ENCODE peak calls at places on chromosomes 3 and 15, in four cellular contexts. One of them, this sample, is unnamed.

GRCh38 chr3:123488641-123489347 is 39.9 kb upstream of the ADCY5 start:
- DNase-seq in body of pancreas: no peak
- DNase-seq in NCI-H1417 treated with DMSO at 0.1 percent for 48 hours: no peak
- DNase-seq in T-cell: no peak
- DNase-seq in this sample: no peak

GRCh38 chr3:194640829-194641228 is 7.6 kb upstream of the TMEM44 start:
- DNase-seq in body of pancreas: no peak
- DNase-seq in NCI-H1417 treated with DMSO at 0.1 percent for 48 hours: no peak
- DNase-seq in T-cell: peak
- DNase-seq in this sample: no peak

GRCh38 chr3:9503283-9503682 is 50.3 kb downstream of the LHFPL4 start:
- DNase-seq in body of pancreas: peak
- DNase-seq in NCI-H1417 treated with DMSO at 0.1 percent for 48 hours: no peak
- DNase-seq in T-cell: peak
- DNase-seq in this sample: peak

GRCh38 chr15:68880382-68880781 is 49.9 kb upstream of the SPESP1 start:
- DNase-seq in body of pancreas: no peak
- DNase-seq in NCI-H1417 treated with DMSO at 0.1 percent for 48 hours: no peak
- DNase-seq in T-cell: no peak
- DNase-seq in this sample: no peak

GRCh38 chr3:128544190-128544589 is 51.2 kb upstream of the GATA2 start:
- DNase-seq in body of pancreas: no peak
- DNase-seq in NCI-H1417 treated with DMSO at 0.1 percent for 48 hours: no peak
- DNase-seq in T-cell: no peak
- DNase-seq in this sample: no peak

GRCh38 chr3:73216310-73216709 is 154.9 kb downstream of the EBLN2 start:
- DNase-seq in body of pancreas: no peak
- DNase-seq in NCI-H1417 treated with DMSO at 0.1 percent for 48 hours: no peak
- DNase-seq in T-cell: no peak
- DNase-seq in this sample: no peak

GRCh38 chr3:103906304-103906703 is 1460.4 kb upstream of the ALCAM start:
- DNase-seq in body of pancreas: no peak
- DNase-seq in NCI-H1417 treated with DMSO at 0.1 percent for 48 hours: no peak
- DNase-seq in T-cell: no peak
- DNase-seq in this sample: no peak

GRCh38 chr3:117036259-117036799 is 326.8 kb downstream of the TUSC7 start:
- DNase-seq in body of pancreas: no peak
- DNase-seq in NCI-H1417 treated with DMSO at 0.1 percent for 48 hours: no peak
- DNase-seq in T-cell: no peak
- DNase-seq in this sample: no peak

GRCh38 chr3:127013758-127014535 is 31.0 kb downstream of the PLXNA1 start:
- DNase-seq in body of pancreas: no peak
- DNase-seq in NCI-H1417 treated with DMSO at 0.1 percent for 48 hours: no peak
- DNase-seq in T-cell: no peak
- DNase-seq in this sample: no peak

GRCh38 chr3:72274511-72275295 is 489.8 kb upstream of the PROK2 start:
- DNase-seq in body of pancreas: no peak
- DNase-seq in NCI-H1417 treated with DMSO at 0.1 percent for 48 hours: no peak
- DNase-seq in T-cell: peak
- DNase-seq in this sample: peak

GRCh38 chr3:115077501-115078250 is 69.4 kb downstream of the ZBTB20 start:
- DNase-seq in body of pancreas: no peak
- DNase-seq in NCI-H1417 treated with DMSO at 0.1 percent for 48 hours: no peak
- DNase-seq in T-cell: no peak
- DNase-seq in this sample: no peak

GRCh38 chr3:146558811-146559210 is 14.4 kb upstream of the PLSCR1 start:
- DNase-seq in body of pancreas: no peak
- DNase-seq in NCI-H1417 treated with DMSO at 0.1 percent for 48 hours: no peak
- DNase-seq in T-cell: no peak
- DNase-seq in this sample: no peak

GRCh38 chr3:108406661-108407206 is 103.7 kb downstream of the MYH15 start:
- DNase-seq in body of pancreas: no peak
- DNase-seq in NCI-H1417 treated with DMSO at 0.1 percent for 48 hours: peak
- DNase-seq in T-cell: no peak
- DNase-seq in this sample: peak

GRCh38 chr3:47057212-47057671 is 77.8 kb downstream of the NBEAL2 start:
- DNase-seq in body of pancreas: no peak
- DNase-seq in NCI-H1417 treated with DMSO at 0.1 percent for 48 hours: no peak
- DNase-seq in T-cell: peak
- DNase-seq in this sample: peak

GRCh38 chr15:22980189-22981136 is at the start of gene CYFIP1:
- DNase-seq in body of pancreas: peak
- DNase-seq in NCI-H1417 treated with DMSO at 0.1 percent for 48 hours: no peak
- DNase-seq in T-cell: no peak
- DNase-seq in this sample: peak

GRCh38 chr3:50155891-50156290 is 767 bp downstream of the SEMA3F start:
- DNase-seq in body of pancreas: no peak
- DNase-seq in NCI-H1417 treated with DMSO at 0.1 percent for 48 hours: no peak
- DNase-seq in T-cell: no peak
- DNase-seq in this sample: no peak

GRCh38 chr3:129100274-129100673 is 21.3 kb downstream of the RAB43 start:
- DNase-seq in body of pancreas: no peak
- DNase-seq in NCI-H1417 treated with DMSO at 0.1 percent for 48 hours: no peak
- DNase-seq in T-cell: no peak
- DNase-seq in this sample: no peak

GRCh38 chr3:36679384-36680200 is 84.8 kb downstream of the DCLK3 start:
- DNase-seq in body of pancreas: no peak
- DNase-seq in NCI-H1417 treated with DMSO at 0.1 percent for 48 hours: no peak
- DNase-seq in T-cell: no peak
- DNase-seq in this sample: no peak

GRCh38 chr3:194132465-194133358 is 3.2 kb upstream of the HES1 start:
- DNase-seq in body of pancreas: no peak
- DNase-seq in NCI-H1417 treated with DMSO at 0.1 percent for 48 hours: no peak
- DNase-seq in T-cell: no peak
- DNase-seq in this sample: no peak

GRCh38 chr3:108883373-108883772 is 60.8 kb downstream of the TRAT1 start:
- DNase-seq in body of pancreas: no peak
- DNase-seq in NCI-H1417 treated with DMSO at 0.1 percent for 48 hours: no peak
- DNase-seq in T-cell: no peak
- DNase-seq in this sample: no peak

GRCh38 chr3:99366663-99367429 is 271.5 kb upstream of the COL8A1 start:
- DNase-seq in body of pancreas: no peak
- DNase-seq in NCI-H1417 treated with DMSO at 0.1 percent for 48 hours: no peak
- DNase-seq in T-cell: no peak
- DNase-seq in this sample: no peak

GRCh38 chr15:70240082-70240481 is 142.4 kb upstream of the TLE3 start:
- DNase-seq in body of pancreas: no peak
- DNase-seq in NCI-H1417 treated with DMSO at 0.1 percent for 48 hours: no peak
- DNase-seq in T-cell: no peak
- DNase-seq in this sample: no peak

GRCh38 chr3:58356054-58356453 is 23.4 kb downstream of the PXK start:
- DNase-seq in body of pancreas: no peak
- DNase-seq in NCI-H1417 treated with DMSO at 0.1 percent for 48 hours: no peak
- DNase-seq in T-cell: no peak
- DNase-seq in this sample: no peak

GRCh38 chr3:16289144-16289889 is 24.3 kb downstream of the OXNAD1 start:
- DNase-seq in body of pancreas: no peak
- DNase-seq in NCI-H1417 treated with DMSO at 0.1 percent for 48 hours: no peak
- DNase-seq in T-cell: no peak
- DNase-seq in this sample: no peak

GRCh38 chr3:1235526-1236120 is 142.8 kb downstream of the CNTN6 start:
- DNase-seq in body of pancreas: no peak
- DNase-seq in NCI-H1417 treated with DMSO at 0.1 percent for 48 hours: no peak
- DNase-seq in T-cell: no peak
- DNase-seq in this sample: no peak

GRCh38 chr3:36786921-36787890 is 22.9 kb upstream of the DCLK3 start:
- DNase-seq in body of pancreas: no peak
- DNase-seq in NCI-H1417 treated with DMSO at 0.1 percent for 48 hours: no peak
- DNase-seq in T-cell: no peak
- DNase-seq in this sample: no peak

GRCh38 chr3:40309925-40310635 is 573 bp downstream of the EIF1B start:
- DNase-seq in body of pancreas: peak
- DNase-seq in NCI-H1417 treated with DMSO at 0.1 percent for 48 hours: no peak
- DNase-seq in T-cell: peak
- DNase-seq in this sample: peak

GRCh38 chr3:141618511-141618910 is 119.6 kb upstream of the RNF7 start:
- DNase-seq in body of pancreas: no peak
- DNase-seq in NCI-H1417 treated with DMSO at 0.1 percent for 48 hours: no peak
- DNase-seq in T-cell: no peak
- DNase-seq in this sample: no peak

GRCh38 chr3:86937306-86937791 is 53.6 kb downstream of the VGLL3 start:
- DNase-seq in body of pancreas: no peak
- DNase-seq in NCI-H1417 treated with DMSO at 0.1 percent for 48 hours: no peak
- DNase-seq in T-cell: no peak
- DNase-seq in this sample: no peak

GRCh38 chr3:142450192-142450591 is 2.4 kb upstream of the XRN1 start:
- DNase-seq in body of pancreas: no peak
- DNase-seq in NCI-H1417 treated with DMSO at 0.1 percent for 48 hours: no peak
- DNase-seq in T-cell: no peak
- DNase-seq in this sample: no peak

GRCh38 chr3:18223591-18224338 is 201.4 kb downstream of the SATB1 start:
- DNase-seq in body of pancreas: no peak
- DNase-seq in NCI-H1417 treated with DMSO at 0.1 percent for 48 hours: no peak
- DNase-seq in T-cell: no peak
- DNase-seq in this sample: peak

GRCh38 chr15:67865331-67865730 is 25.5 kb upstream of the RNU6-1 start:
- DNase-seq in body of pancreas: no peak
- DNase-seq in NCI-H1417 treated with DMSO at 0.1 percent for 48 hours: no peak
- DNase-seq in T-cell: no peak
- DNase-seq in this sample: no peak

GRCh38 chr3:58093573-58094195 is 85.5 kb downstream of the FLNB start:
- DNase-seq in body of pancreas: no peak
- DNase-seq in NCI-H1417 treated with DMSO at 0.1 percent for 48 hours: no peak
- DNase-seq in T-cell: no peak
- DNase-seq in this sample: no peak

GRCh38 chr3:135997554-135998320 is 32.2 kb downstream of the PPP2R3A start:
- DNase-seq in body of pancreas: no peak
- DNase-seq in NCI-H1417 treated with DMSO at 0.1 percent for 48 hours: no peak
- DNase-seq in T-cell: no peak
- DNase-seq in this sample: no peak

GRCh38 chr3:11024181-11024580 is 31.6 kb downstream of the SLC6A1 start:
- DNase-seq in body of pancreas: no peak
- DNase-seq in NCI-H1417 treated with DMSO at 0.1 percent for 48 hours: no peak
- DNase-seq in T-cell: no peak
- DNase-seq in this sample: no peak

GRCh38 chr3:78204977-78205376 is 1165.1 kb downstream of the ROBO2 start:
- DNase-seq in body of pancreas: no peak
- DNase-seq in NCI-H1417 treated with DMSO at 0.1 percent for 48 hours: no peak
- DNase-seq in T-cell: no peak
- DNase-seq in this sample: no peak

GRCh38 chr3:150203273-150203672 is 204.8 kb upstream of the TSC22D2 start:
- DNase-seq in body of pancreas: no peak
- DNase-seq in NCI-H1417 treated with DMSO at 0.1 percent for 48 hours: no peak
- DNase-seq in T-cell: no peak
- DNase-seq in this sample: no peak

GRCh38 chr3:94317054-94317453 is 254.2 kb downstream of the NSUN3 start:
- DNase-seq in body of pancreas: no peak
- DNase-seq in NCI-H1417 treated with DMSO at 0.1 percent for 48 hours: no peak
- DNase-seq in T-cell: no peak
- DNase-seq in this sample: no peak

This sample was measured in GM13976.